ENCODE peak calls at places on chromosomes 12 and 14, in eight cellular contexts. G is natural killer cell; U is activated CD8-positive, alpha-beta T cell treated with anti-CD3 and anti-CD28 coated beads for 36 hours; Q is gastrocnemius medialis; V is HepG2; Z is activated B cell treated with CpG ODN at 0.5 μM for 24 hours; I is pancreas; B is SK-N-SH treated with all-trans-retinoic acid at 6 μM for 48 hours. A is an unnamed sample.

GRCh38 chr14:31251028-31251958 is 43.7 kb upstream of the HECTD1 start:
- ATAC-seq in Z (no peak), I (no peak), B (no peak), Q (no peak), G (no peak), V (peak), U (no peak), A (no peak)

GRCh38 chr12:12097821-12098688 is 27.3 kb downstream of the BCL2L14 start:
- ATAC-seq in Q (no peak), V (no peak), G (no peak), B (no peak), Z (no peak), U (no peak), I (no peak), A (no peak)

GRCh38 chr14:102928412-102929348 is 6.2 kb downstream of the AMN start:
- ATAC-seq in I (peak), Z (peak), V (no peak), U (peak), G (peak), Q (no peak), B (no peak), A (peak)

GRCh38 chr12:530308-530707 is 70.6 kb downstream of the B4GALNT3 start:
- ATAC-seq in Z (no peak), I (no peak), U (no peak), G (no peak), V (no peak), Q (peak), B (no peak), A (no peak)

GRCh38 chr12:120159509-120160237 is 34.8 kb downstream of the GCN1 start:
- ATAC-seq in Z (no peak), U (no peak), V (no peak), I (no peak), B (no peak), Q (no peak), G (no peak), A (no peak)

GRCh38 chr14:75283884-75284563 is 5.4 kb downstream of the FOS start:
- ATAC-seq in U (no peak), Z (no peak), G (peak), I (peak), V (peak), Q (no peak), B (peak), A (no peak)

GRCh38 chr14:78130356-78130755 is 39.8 kb upstream of the NRXN3 start:
- ATAC-seq in I (no peak), Z (no peak), B (no peak), V (no peak), G (no peak), U (no peak), Q (no peak), A (no peak)

GRCh38 chr12:88431245-88431644 is 149.0 kb downstream of the KITLG start:
- ATAC-seq in V (peak), Q (no peak), U (no peak), Z (no peak), B (no peak), G (no peak), I (no peak), A (no peak)

GRCh38 chr12:47121146-47121545 is 41.4 kb upstream of the AMIGO2 start:
- ATAC-seq in G (no peak), V (no peak), Z (no peak), Q (no peak), I (no peak), U (peak), B (no peak), A (peak)

GRCh38 chr12:22828059-22828458 is 203.1 kb downstream of the ETNK1 start:
- ATAC-seq in I (no peak), U (no peak), Z (no peak), B (no peak), G (no peak), V (no peak), Q (no peak), A (no peak)

GRCh38 chr12:75781532-75782046 is 250.0 kb downstream of the PHLDA1 start:
- ATAC-seq in Z (no peak), V (no peak), G (no peak), Q (peak), U (peak), I (no peak), B (peak), A (peak)

GRCh38 chr14:103724116-103724515 is 8.5 kb downstream of the ZFYVE21 start:
- ATAC-seq in Z (no peak), Q (no peak), G (no peak), I (peak), V (no peak), B (no peak), U (no peak), A (no peak)

GRCh38 chr14:102799684-102800562 is 22.7 kb downstream of the TRAF3 start:
- ATAC-seq in I (no peak), B (peak), Z (no peak), V (no peak), G (no peak), Q (no peak), U (no peak), A (no peak)

GRCh38 chr14:100187247-100187833 is 27.9 kb upstream of the DEGS2 start:
- ATAC-seq in G (no peak), Q (no peak), I (no peak), U (no peak), Z (no peak), V (peak), B (no peak), A (no peak)

GRCh38 chr14:92684801-92685560 is 63.4 kb downstream of the LGMN start:
- ATAC-seq in V (no peak), U (no peak), G (no peak), B (no peak), Q (no peak), I (no peak), Z (no peak), A (no peak)